ENCODE peak calls at places on chromosomes 3 and 15, in seven cellular contexts. M is astrocyte of the spinal cord, L is fibroblast of pulmonary artery, F is fibroblast of lung, B is HL-60, A is stomach, S is Peyer's patch. Y is an unnamed sample.
A peak's percentile ranks its signal among the peaks of the same experiment; 100 is the strongest.

GRCh38 chr15:80068578-80068977 is 9.1 kb downstream of the ZFAND6 start:
- DNase-seq in M (peak; percentile 50), L (no peak), F (peak; percentile 50), B (no peak), A (no peak), S (no peak), Y (peak; percentile 18)

GRCh38 chr3:31882895-31883294 is 98.2 kb downstream of the OSBPL10 start:
- DNase-seq in M (no peak), L (no peak), F (no peak), B (no peak), A (no peak), S (no peak), Y (no peak)

GRCh38 chr3:65144791-65145355 is 457.1 kb upstream of the ADAMTS9 start:
- DNase-seq in M (peak; percentile 55), L (no peak), F (peak; percentile 85), B (no peak), A (no peak), S (no peak), Y (peak; percentile 4)

GRCh38 chr15:43824302-43825246 is at the start of gene MFAP1:
- DNase-seq in M (peak; percentile 97), L (peak; percentile 99), F (peak; percentile 98), B (peak; percentile 97), A (peak; percentile 95), S (peak; percentile 98), Y (peak; percentile 98)

GRCh38 chr15:53536479-53537120 is 222.9 kb downstream of the WDR72 start:
- DNase-seq in M (peak; percentile 79), L (no peak), F (peak; percentile 2), B (no peak), A (no peak), S (no peak), Y (no peak)

GRCh38 chr3:75938921-75939320 is 153.6 kb upstream of the ZNF717 start:
- DNase-seq in M (no peak), L (no peak), F (no peak), B (no peak), A (no peak), S (no peak), Y (no peak)

GRCh38 chr3:159252772-159253384 is 451.0 kb downstream of the MFSD1 start:
- DNase-seq in M (peak; percentile 79), L (peak; percentile 81), F (peak; percentile 67), B (peak; percentile 28), A (no peak), S (no peak), Y (peak; percentile 79)

GRCh38 chr3:131806736-131807135 is 228.1 kb downstream of the CPNE4 start:
- DNase-seq in M (no peak), L (no peak), F (no peak), B (peak; percentile 34), A (no peak), S (no peak), Y (no peak)

GRCh38 chr3:156761713-156762575 is 64.2 kb upstream of the LEKR1 start:
- DNase-seq in M (peak; percentile 32), L (peak; percentile 40), F (peak; percentile 30), B (no peak), A (no peak), S (no peak), Y (peak; percentile 66)

GRCh38 chr15:66847565-66847991 is 145.5 kb downstream of the SMAD6 start:
- DNase-seq in M (no peak), L (no peak), F (no peak), B (no peak), A (peak; percentile 15), S (peak; percentile 39), Y (no peak)

GRCh38 chr15:59168536-59168935 is 38.1 kb upstream of the LDHAL6B start:
- DNase-seq in M (no peak), L (peak; percentile 65), F (peak; percentile 76), B (no peak), A (no peak), S (no peak), Y (peak; percentile 73)

GRCh38 chr15:79977431-79977940 is 6.5 kb upstream of the BCL2A1 start:
- DNase-seq in M (no peak), L (no peak), F (peak; percentile 47), B (peak; percentile 92), A (no peak), S (peak; percentile 65), Y (no peak)

GRCh38 chr15:73936181-73936580 is 9.9 kb downstream of the LOXL1 start:
- DNase-seq in M (peak; percentile 62), L (peak; percentile 69), F (peak; percentile 54), B (no peak), A (no peak), S (no peak), Y (peak; percentile 86)

GRCh38 chr3:172626241-172626640 is 84.6 kb downstream of the NCEH1 start:
- DNase-seq in M (peak; percentile 68), L (peak; percentile 78), F (peak; percentile 72), B (no peak), A (no peak), S (no peak), Y (peak; percentile 39)

GRCh38 chr3:39158138-39158715 is 4.8 kb upstream of the CSRNP1 start:
- DNase-seq in M (no peak), L (no peak), F (no peak), B (no peak), A (no peak), S (no peak), Y (no peak)

GRCh38 chr15:70505411-70505919 is 257.9 kb downstream of the UACA start:
- DNase-seq in M (peak; percentile 88), L (peak; percentile 77), F (peak; percentile 93), B (peak; percentile 65), A (no peak), S (no peak), Y (peak; percentile 79)

GRCh38 chr15:35000511-35000910 is 12.4 kb upstream of the ZNF770 start:
- DNase-seq in M (peak; percentile 83), L (peak; percentile 72), F (peak; percentile 84), B (peak; percentile 79), A (no peak), S (no peak), Y (peak; percentile 79)

GRCh38 chr3:4721511-4721911 is 228.4 kb downstream of the ITPR1 start:
- DNase-seq in M (peak; percentile 94), L (peak; percentile 74), F (peak; percentile 99), B (no peak), A (no peak), S (no peak), Y (peak; percentile 87)

GRCh38 chr3:4719011-4719649 is 226.0 kb downstream of the ITPR1 start:
- DNase-seq in M (peak; percentile 31), L (no peak), F (peak; percentile 55), B (no peak), A (no peak), S (no peak), Y (peak; percentile 53)

GRCh38 chr3:4722103-4722502 is 229.0 kb downstream of the ITPR1 start:
- DNase-seq in M (peak; percentile 81), L (peak; percentile 82), F (peak; percentile 83), B (peak; percentile 69), A (no peak), S (peak; percentile 65), Y (peak; percentile 83)

GRCh38 chr3:4718179-4718736 is 225.1 kb downstream of the ITPR1 start:
- DNase-seq in M (no peak), L (no peak), F (no peak), B (no peak), A (no peak), S (no peak), Y (no peak)

GRCh38 chr3:4720316-4721075 is 227.3 kb downstream of the ITPR1 start:
- DNase-seq in M (peak; percentile 88), L (peak; percentile 93), F (peak; percentile 94), B (peak; percentile 34), A (peak; percentile 82), S (peak; percentile 69), Y (peak; percentile 93)
- TF ChIP-seq CTCF in M (peak; percentile 44), L (peak; percentile 47), F (peak; percentile 24), B (no peak), A (no peak), S (peak; percentile 20), Y (peak; percentile 51)

DNA sequence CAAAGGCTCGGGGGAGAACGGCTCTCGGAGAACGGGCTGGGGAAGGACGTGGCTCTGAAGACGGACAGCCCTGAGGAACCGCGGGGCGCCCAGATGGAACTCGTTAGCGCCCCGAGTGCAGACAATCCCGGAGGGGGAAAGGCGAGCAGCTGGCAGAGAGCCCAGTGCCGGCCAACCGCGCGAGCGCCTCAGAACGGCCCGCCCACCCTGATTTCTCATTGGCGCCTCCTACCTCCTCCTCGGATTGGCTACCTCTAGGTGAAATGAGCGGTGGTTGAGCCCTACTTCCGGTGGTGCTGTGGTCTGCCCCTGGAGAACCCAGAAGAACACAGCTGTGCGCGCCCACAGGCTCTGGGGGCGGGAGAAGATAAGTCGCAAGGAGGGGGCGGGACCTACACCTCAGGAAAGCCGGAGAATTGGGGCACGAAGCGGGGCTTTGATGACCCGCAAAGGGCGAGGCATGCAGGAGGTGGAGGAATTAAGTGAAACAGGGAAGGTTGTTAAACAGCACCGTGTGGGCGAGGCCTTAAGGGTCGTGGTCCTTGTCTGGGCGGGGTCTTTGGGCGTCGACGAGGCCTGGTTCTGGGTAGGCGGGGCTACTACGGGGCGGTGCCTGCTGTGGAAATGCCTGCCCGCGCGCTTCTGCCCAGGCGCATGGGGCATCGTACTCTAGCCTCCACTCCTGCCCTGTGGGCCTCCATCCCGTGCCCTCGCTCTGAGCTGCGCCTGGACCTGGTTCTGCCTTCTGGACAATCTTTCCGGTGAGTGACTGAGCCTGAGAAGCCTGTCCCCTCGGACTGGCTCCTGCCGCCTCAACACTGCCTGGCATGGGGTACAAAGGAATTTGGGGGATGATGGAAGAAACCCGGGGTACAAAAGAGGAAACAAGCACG is at the start of gene OGG1:
- DNase-seq in M (peak; percentile 99), L (peak; percentile 98), F (peak; percentile 99), B (peak; percentile 100), A (peak; percentile 98), S (peak; percentile 99), Y (peak; percentile 99)
- TF ChIP-seq CTCF in M (no peak), L (no peak), F (no peak), B (no peak), A (no peak), S (no peak), Y (no peak)

DNA sequence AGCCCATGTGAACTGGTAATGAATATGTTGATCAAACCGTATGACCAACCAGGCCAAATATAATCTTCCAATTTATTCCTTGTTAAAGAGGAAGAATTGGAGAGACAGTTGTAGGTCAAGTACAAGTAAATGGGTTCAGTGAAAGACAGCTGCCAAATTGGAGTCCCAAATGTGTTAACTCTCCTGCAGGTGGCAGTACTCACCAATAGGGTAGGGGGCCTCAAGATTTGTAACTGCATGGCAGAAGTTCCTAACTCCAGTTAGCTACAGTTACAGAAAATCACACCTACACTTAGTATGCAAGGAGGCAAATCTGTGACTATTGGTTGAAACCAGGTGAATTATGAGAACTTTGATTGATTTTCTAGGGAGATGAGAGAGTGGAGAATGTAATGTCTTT is 278.0 kb downstream of the ZBBX start:
- DNase-seq in M (no peak), L (no peak), F (no peak), B (peak; percentile 64), A (no peak), S (no peak), Y (no peak)
- TF ChIP-seq CTCF in M (peak; percentile 11), L (no peak), F (no peak), B (peak; percentile 4), A (no peak), S (no peak), Y (no peak)

DNA sequence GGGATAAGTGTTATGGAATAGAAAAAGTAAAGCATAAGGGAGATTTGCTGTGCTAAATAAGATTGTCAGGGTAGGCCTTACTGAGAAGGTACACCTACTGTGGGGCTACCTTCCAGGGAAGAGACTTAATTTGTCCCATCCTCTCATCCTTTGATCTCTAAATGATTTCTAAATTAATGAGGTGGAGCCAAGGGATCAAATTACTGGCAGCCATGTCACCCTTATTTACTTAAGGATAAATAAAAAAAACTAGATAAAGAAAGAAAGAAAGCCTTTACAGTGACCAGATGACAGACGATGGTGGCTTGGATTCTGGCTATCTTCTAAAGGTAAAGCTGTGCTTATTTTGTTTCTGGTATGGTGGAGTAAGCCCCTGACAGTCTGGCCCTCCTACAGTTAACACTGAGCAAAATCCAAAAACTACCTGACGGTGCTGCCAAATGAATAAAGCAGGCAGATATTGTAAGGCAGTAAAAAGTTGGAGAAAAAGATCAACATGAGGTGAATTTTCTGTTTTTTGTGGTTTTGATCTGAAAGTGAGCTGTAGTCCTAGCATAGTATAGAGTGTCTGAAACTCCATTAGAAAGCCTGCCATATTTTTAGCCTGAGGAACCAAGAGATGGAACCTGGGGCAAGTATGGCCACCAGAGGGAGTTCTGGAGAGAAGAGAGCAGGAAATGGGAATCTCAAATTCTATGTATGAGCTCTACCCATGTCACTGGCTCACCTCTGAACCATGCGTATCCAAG is 285.1 kb upstream of the MANF start:
- DNase-seq in M (peak; percentile 58), L (peak; percentile 66), F (peak; percentile 44), B (peak; percentile 27), A (peak; percentile 72), S (peak; percentile 50), Y (peak; percentile 49)
- TF ChIP-seq CTCF in M (peak; percentile 90), L (peak; percentile 90), F (peak; percentile 82), B (peak; percentile 55), A (no peak), S (peak; percentile 42), Y (peak; percentile 77)

Y was measured in fibroblast of villous mesenchyme.